ENCODE peak calls at places on chromosome 17, in four cellular contexts. R, C, D and F are unnamed samples.

GRCh38 chr17:18925187-18925586 is 26.8 kb upstream of the SLC5A10 start:
- DNase-seq in R (no peak), C (no peak), D (no peak), F (no peak)

GRCh38 chr17:694239-694638 is 20.4 kb downstream of the VPS53 start:
- DNase-seq in R (no peak), C (peak), D (no peak), F (no peak)

GRCh38 chr17:61088556-61088955 is 311.1 kb upstream of the TBX2 start:
- DNase-seq in R (no peak), C (no peak), D (no peak), F (no peak)

GRCh38 chr17:45251931-45252330 is 10.0 kb downstream of the SPATA32 start:
- DNase-seq in R (no peak), C (no peak), D (no peak), F (no peak)

GRCh38 chr17:64420143-64420670 is 28.7 kb upstream of the MILR1 start:
- DNase-seq in R (no peak), C (peak), D (no peak), F (no peak)

GRCh38 chr17:38460716-38461650 is 32.7 kb downstream of the ARHGAP23 start:
- DNase-seq in R (no peak), C (no peak), D (no peak), F (no peak)

GRCh38 chr17:60065136-60065535 is 13.6 kb downstream of the HEATR6 start:
- DNase-seq in R (no peak), C (peak), D (no peak), F (no peak)

GRCh38 chr17:63222655-63223054 is 223.5 kb downstream of the CYB561 start:
- DNase-seq in R (no peak), C (peak), D (no peak), F (no peak)

GRCh38 chr17:82315703-82316358 is 1.6 kb downstream of the CD7 start:
- DNase-seq in R (no peak), C (no peak), D (no peak), F (no peak)

GRCh38 chr17:37274432-37274831 is 101.4 kb upstream of the C17orf78 start:
- DNase-seq in R (no peak), C (no peak), D (no peak), F (no peak)

GRCh38 chr17:28641579-28641978 is 3.4 kb downstream of the BLTP2 start:
- DNase-seq in R (no peak), C (no peak), D (no peak), F (no peak)

GRCh38 chr17:51770031-51770759 is 388.3 kb downstream of the CA10 start:
- DNase-seq in R (no peak), C (peak), D (no peak), F (no peak)

GRCh38 chr17:61419496-61420046 is 19.9 kb downstream of the TBX2 start:
- DNase-seq in R (no peak), C (no peak), D (no peak), F (no peak)

GRCh38 chr17:2693561-2694380 is 17.8 kb downstream of the CLUH start:
- DNase-seq in R (no peak), C (no peak), D (no peak), F (no peak)

GRCh38 chr17:74521701-74522201 is 9.5 kb downstream of the CD300LB start:
- DNase-seq in R (no peak), C (no peak), D (no peak), F (no peak)
- TF ChIP-seq CTCF in R (no peak), C (no peak), D (no peak), F (no peak)

DNA sequence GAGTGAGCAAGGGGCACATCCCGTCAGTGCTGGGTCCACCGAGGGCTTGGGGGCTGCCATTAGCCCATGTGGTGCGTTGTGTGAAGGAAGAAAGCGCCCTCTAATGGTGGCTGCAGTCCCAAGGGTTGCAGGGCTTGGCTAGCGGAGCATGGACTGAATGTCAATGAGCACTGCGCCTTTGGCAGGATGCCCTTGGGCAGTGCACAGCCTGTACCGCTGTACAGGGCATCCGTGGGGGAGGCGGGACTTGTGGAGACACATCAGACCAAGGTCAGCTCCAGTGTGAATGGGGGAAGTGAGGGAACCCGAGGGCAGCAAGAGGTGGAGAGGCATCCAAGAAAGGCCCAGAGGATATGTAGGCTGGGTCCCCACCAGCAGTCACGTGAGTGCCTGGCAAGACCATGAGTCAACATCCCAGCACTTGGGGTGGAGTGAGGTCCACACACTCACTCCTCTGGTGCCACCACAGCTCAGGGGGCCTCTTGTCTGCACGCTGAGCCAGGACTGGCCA is 75.5 kb upstream of the MED9 start:
- DNase-seq in R (no peak), C (no peak), D (no peak), F (no peak)
- TF ChIP-seq CTCF in R (no peak), C (no peak), D (no peak), F (no peak)

GRCh38 chr17:44219126-44219635 is 294 bp downstream of the UBTF start:
- DNase-seq in R (peak), C (peak), D (no peak), F (peak)
- TF ChIP-seq CTCF in R (peak), C (peak), D (no peak), F (peak)

DNA sequence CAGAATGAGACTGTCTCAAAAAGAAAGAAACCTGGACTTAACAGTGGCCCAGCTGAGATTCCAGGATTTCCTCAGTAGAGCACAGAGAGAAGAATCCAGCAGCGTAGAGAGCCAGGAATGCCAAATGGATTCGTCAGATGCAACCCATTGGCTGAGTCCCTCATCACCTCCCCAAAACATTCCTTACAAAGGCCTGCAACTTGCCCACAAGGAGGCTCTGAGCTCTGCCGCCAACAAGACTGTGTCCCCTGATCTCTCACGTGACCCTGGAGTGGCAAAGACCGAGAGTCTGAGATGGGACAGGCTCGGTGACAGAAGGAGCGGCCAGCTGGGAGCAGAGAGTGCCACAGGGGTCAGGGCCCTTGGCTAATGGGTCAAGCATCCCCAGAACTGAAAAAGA is 6.9 kb upstream of the CHMP6 start:
- DNase-seq in R (no peak), C (peak), D (peak), F (no peak)
- TF ChIP-seq CTCF in R (no peak), C (peak), D (no peak), F (no peak)

GRCh38 chr17:10875984-10876555 is 38.2 kb upstream of the PIRT start:
- DNase-seq in R (no peak), C (peak), D (peak), F (peak)

GRCh38 chr17:10875411-10875810 is 37.5 kb upstream of the PIRT start:
- DNase-seq in R (no peak), C (no peak), D (no peak), F (peak)

GRCh38 chr17:10881959-10882358 is 44.1 kb upstream of the PIRT start:
- DNase-seq in R (no peak), C (no peak), D (no peak), F (no peak)

DNA sequence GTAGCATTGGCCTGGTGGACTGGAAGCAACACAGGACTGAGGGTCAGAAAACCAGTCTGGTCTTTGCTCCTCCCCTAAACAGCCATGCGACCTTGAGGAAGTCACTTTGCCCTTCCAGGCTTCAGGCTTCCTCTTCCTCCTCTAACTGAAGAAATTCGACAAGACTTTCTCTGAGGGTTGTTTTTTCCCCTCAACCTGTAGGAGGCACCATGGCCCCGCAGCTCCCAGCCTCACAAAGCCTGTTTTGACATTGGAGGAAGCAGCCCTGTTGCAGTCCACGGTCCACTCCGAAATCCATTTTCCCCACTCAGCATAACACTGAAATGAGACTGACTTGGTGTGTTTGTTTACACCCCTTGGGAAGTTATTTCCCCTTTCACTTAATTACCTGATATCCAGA is 41.2 kb upstream of the PIRT start:
- DNase-seq in R (peak), C (peak), D (no peak), F (no peak)
- TF ChIP-seq CTCF in R (peak), C (peak), D (no peak), F (no peak)

DNA sequence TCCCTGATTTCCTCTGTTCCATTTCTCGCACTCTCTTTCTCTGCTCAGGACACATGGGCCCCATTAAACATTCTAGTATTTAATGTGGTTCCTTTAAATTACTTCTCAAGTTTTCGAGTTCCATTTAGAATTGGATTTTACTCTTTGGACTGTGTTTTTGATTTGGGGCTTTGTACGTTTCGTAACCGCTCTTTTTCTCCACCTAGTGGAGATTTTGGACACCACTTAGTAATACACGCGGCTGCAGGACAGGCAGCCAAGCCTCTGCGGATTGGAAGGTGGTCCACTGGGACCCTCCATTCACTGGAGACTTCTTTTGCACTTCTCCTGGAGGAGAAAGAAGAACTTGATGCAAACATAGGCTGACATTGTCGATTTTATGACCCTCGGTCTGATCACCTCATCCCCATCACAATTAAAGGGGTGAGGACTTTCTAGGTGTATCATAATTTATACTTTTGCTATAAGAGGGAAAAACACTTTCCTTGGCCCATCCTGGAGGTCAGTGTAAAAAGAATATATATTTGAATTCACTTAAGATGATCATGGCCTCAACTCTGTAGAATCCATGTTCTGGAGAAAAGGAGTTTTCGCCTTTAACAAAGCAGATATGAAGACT is 85.8 kb downstream of the NOG start:
- DNase-seq in R (no peak), C (peak), D (no peak), F (no peak)
- TF ChIP-seq CTCF in R (peak), C (peak), D (no peak), F (peak)